ENCODE peak calls at places on chromosomes 2 and 18, in five cellular contexts. I is pancreas, J is neural crest cell, W is tibial artery, B is B cell. X is an unnamed sample.

GRCh38 chr2:128313076-128313836 is 5.4 kb downstream of the HS6ST1 start:
- DNase-seq in I (no peak), J (no peak), W (no peak), B (peak; percentile 14), X (no peak)

GRCh38 chr18:69259282-69259681 is 141.4 kb upstream of the DOK6 start:
- DNase-seq in I (no peak), J (no peak), W (no peak), B (no peak), X (no peak)

GRCh38 chr2:37871453-37872191 is 53.5 kb upstream of the RMDN2 start:
- DNase-seq in I (no peak), J (no peak), W (no peak), B (no peak), X (peak; percentile 51)

GRCh38 chr18:3645384-3646156 is 195.6 kb downstream of the TGIF1 start:
- DNase-seq in I (no peak), J (no peak), W (no peak), B (no peak), X (no peak)

GRCh38 chr18:41993151-41993550 is 38.1 kb downstream of the PIK3C3 start:
- DNase-seq in I (no peak), J (no peak), W (no peak), B (no peak), X (no peak)

GRCh38 chr2:222283634-222284033 is 15.2 kb downstream of the PAX3 start:
- DNase-seq in I (no peak), J (peak; percentile 53), W (no peak), B (no peak), X (no peak)

GRCh38 chr18:48418409-48419267 is 9.5 kb upstream of the ZBTB7C start:
- DNase-seq in I (no peak), J (no peak), W (peak; percentile 77), B (no peak), X (no peak)

GRCh38 chr2:143996974-143997373 is 522.9 kb downstream of the ZEB2 start:
- DNase-seq in I (no peak), J (no peak), W (no peak), B (no peak), X (no peak)

GRCh38 chr18:8614875-8615274 is 5.6 kb downstream of the RAB12 start:
- DNase-seq in I (no peak), J (no peak), W (no peak), B (no peak), X (no peak)

X was measured in GM13977.